ENCODE peak calls at places on chromosomes 5 and 9, in ten cellular contexts. P is endodermal cell, C is fibroblast of lung, K is ovary, D is spleen, N is neural progenitor cell, W is transverse colon, M is uterus, L is upper lobe of right lung, E is heart right ventricle. I is an unnamed sample. For H3K4me1, the result is how much of the 10 kb centered on the place peaks cover.

GRCh38 chr9:135590486-135591079 is 29.0 kb downstream of the PAEP start:
- DNase-seq in E (no peak), N (no peak), K (no peak), P (no peak), L (no peak), C (no peak), D (peak), W (no peak), M (no peak), I (peak)

GRCh38 chr5:132099073-132099748 is 25.6 kb downstream of the CSF2 start:
- DNase-seq in L (no peak), K (no peak), P (peak), E (no peak), N (no peak), C (no peak), M (no peak), W (no peak), D (no peak), I (no peak)

GRCh38 chr9:126411225-126411947 is 84.8 kb downstream of the MVB12B start:
- DNase-seq in N (no peak), C (peak), K (no peak), P (no peak), M (no peak), E (no peak), D (peak), L (no peak), W (no peak), I (no peak)

GRCh38 chr5:80186634-80187033 is 69.2 kb downstream of the SERINC5 start:
- DNase-seq in D (no peak), N (no peak), P (no peak), E (no peak), L (peak), W (peak), C (no peak), M (no peak), K (no peak), I (no peak)

GRCh38 chr9:136312436-136312835 is 8.5 kb upstream of the CCDC187 start:
- DNase-seq in K (peak), P (no peak), C (peak), W (peak), N (peak), L (no peak), D (no peak), M (peak), E (peak), I (no peak)

GRCh38 chr5:140261403-140262171 is 41.3 kb downstream of the PFDN1 start:
- DNase-seq in C (peak), N (no peak), L (peak), E (peak), D (no peak), P (no peak), M (peak), W (peak), K (peak), I (peak)

GRCh38 chr9:122951056-122951455 is 10.2 kb downstream of the RABGAP1 start:
- DNase-seq in M (no peak), K (no peak), L (no peak), E (no peak), N (no peak), C (no peak), P (no peak), D (no peak), W (no peak), I (no peak)

GRCh38 chr5:115859378-115859777 is 17.6 kb downstream of the AP3S1 start:
- DNase-seq in K (no peak), C (peak), P (no peak), L (no peak), E (no peak), W (no peak), D (no peak), N (no peak), M (no peak), I (no peak)

GRCh38 chr9:121842612-121842978 is 191.2 kb downstream of the DAB2IP start:
- DNase-seq in K (no peak), E (no peak), P (no peak), N (no peak), L (no peak), M (no peak), C (peak), W (no peak), D (no peak), I (no peak)

GRCh38 chr5:180784497-180785097 is 18.0 kb downstream of the MGAT1 start:
- DNase-seq in W (peak), N (peak), P (peak), K (peak), L (peak), C (peak), D (peak), E (peak), M (peak), I (peak)

GRCh38 chr9:14214693-14215092 is 99.2 kb downstream of the NFIB start:
- DNase-seq in K (no peak), C (no peak), L (no peak), N (no peak), D (no peak), P (no peak), E (no peak), W (no peak), M (no peak), I (no peak)

GRCh38 chr5:41908374-41909079 is 4.4 kb downstream of the RIMOC1 start:
- DNase-seq in K (no peak), L (no peak), W (no peak), M (no peak), C (peak), N (no peak), E (no peak), D (no peak), P (no peak), I (no peak)

GRCh38 chr5:15452780-15453179 is 47.2 kb upstream of the FBXL7 start:
- DNase-seq in P (no peak), M (no peak), W (no peak), L (no peak), K (no peak), C (peak), E (no peak), N (no peak), D (no peak), I (no peak)

GRCh38 chr5:121288781-121289180 is 562.9 kb upstream of the FTMT start:
- DNase-seq in L (no peak), C (no peak), W (no peak), K (no peak), D (no peak), E (no peak), P (no peak), M (no peak), N (no peak), I (no peak)

GRCh38 chr9:137836151-137836830 is 41.3 kb upstream of the CACNA1B start:
- DNase-seq in C (no peak), W (no peak), N (no peak), K (no peak), L (no peak), E (no peak), P (no peak), M (no peak), D (no peak), I (no peak)

GRCh38 chr9:115997923-115998322 is 155.7 kb upstream of the PAPPA start:
- DNase-seq in W (no peak), D (no peak), C (peak), E (no peak), P (no peak), M (peak), N (no peak), L (no peak), K (no peak), I (no peak)

GRCh38 chr9:84212224-84212623 is 128.3 kb downstream of the SLC28A3 start:
- DNase-seq in P (no peak), E (no peak), N (no peak), L (no peak), C (no peak), K (no peak), D (no peak), W (no peak), M (no peak), I (no peak)

GRCh38 chr9:110452227-110452801 is 114.7 kb upstream of the TXNDC8 start:
- DNase-seq in W (no peak), M (no peak), K (no peak), C (no peak), N (peak), E (no peak), P (no peak), L (no peak), D (no peak), I (no peak)

GRCh38 chr9:25742241-25742640 is 64.0 kb upstream of the TUSC1 start:
- DNase-seq in D (no peak), K (no peak), P (no peak), C (no peak), E (no peak), N (peak), W (no peak), M (no peak), L (no peak), I (no peak)

GRCh38 chr9:137042751-137043727 is 2.9 kb downstream of the NPDC1 start:
- DNase-seq in L (no peak), K (no peak), M (no peak), N (no peak), P (no peak), W (no peak), E (peak), C (no peak), D (no peak), I (no peak)

GRCh38 chr9:3875371-3876132 is 349.8 kb upstream of the RFX3 start:
- DNase-seq in N (no peak), M (no peak), E (no peak), K (no peak), D (no peak), C (peak), L (no peak), P (no peak), W (no peak), I (no peak)

GRCh38 chr5:131521252-131521651 is 113.8 kb downstream of the RAPGEF6 start:
- DNase-seq in D (no peak), K (no peak), C (peak), W (no peak), L (no peak), P (no peak), N (no peak), E (no peak), M (no peak), I (no peak)

GRCh38 chr5:15008911-15009310 is 137.3 kb upstream of the ANKH start:
- DNase-seq in C (peak), P (no peak), K (peak), E (no peak), D (no peak), N (no peak), W (no peak), M (no peak), L (no peak), I (no peak)

GRCh38 chr5:139287890-139288635 is 5.5 kb upstream of the MATR3 start:
- DNase-seq in P (no peak), N (no peak), E (no peak), K (no peak), D (no peak), M (no peak), C (no peak), L (no peak), W (no peak), I (no peak)

GRCh38 chr5:39599721-39600431 is 175.1 kb upstream of the DAB2 start:
- DNase-seq in D (no peak), W (no peak), L (no peak), P (no peak), C (peak), N (peak), E (no peak), M (no peak), K (no peak), I (no peak)

GRCh38 chr5:41722359-41722950 is 147.8 kb downstream of the OXCT1 start:
- DNase-seq in K (no peak), W (no peak), C (peak), E (no peak), N (no peak), L (no peak), P (peak), M (no peak), D (no peak), I (no peak)

GRCh38 chr5:146327471-146327870 is 11.2 kb upstream of the POU4F3 start:
- DNase-seq in D (no peak), N (no peak), W (no peak), M (no peak), C (no peak), K (no peak), P (no peak), L (no peak), E (no peak), I (no peak)

GRCh38 chr9:6441269-6441668 is 28.3 kb downstream of the UHRF2 start:
- DNase-seq in M (no peak), N (no peak), W (no peak), P (no peak), L (no peak), C (peak), E (no peak), K (no peak), D (no peak), I (no peak)
- H3K4me1 ChIP-seq in M (under half), N (under half), W (under half), P (under half), L (under half), C (under half), E (under half), K (under half), D (half or more), I (under half)

DNA sequence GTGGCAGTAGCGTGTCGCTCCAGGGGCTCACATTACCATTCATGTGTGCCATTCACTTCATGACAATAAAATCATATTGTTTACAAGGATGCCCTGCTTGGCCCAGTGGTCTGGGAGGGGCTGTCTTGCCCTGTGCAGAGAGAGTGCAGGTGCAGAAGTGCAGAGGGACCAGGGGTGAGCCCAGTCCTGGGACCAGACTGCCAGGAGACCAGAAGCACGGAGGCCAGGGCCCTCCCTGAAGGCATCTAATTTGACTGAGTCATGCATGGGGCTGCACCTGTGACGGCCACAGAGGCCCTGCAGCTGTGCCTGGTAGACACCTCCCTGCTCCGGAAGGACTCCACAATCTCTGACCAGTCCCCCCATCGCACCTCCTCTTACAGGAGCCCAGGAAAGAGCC is 164.4 kb upstream of the FOXD4L5 start:
- DNase-seq in N (no peak), L (peak), K (no peak), W (no peak), P (no peak), M (no peak), C (no peak), D (peak), E (no peak), I (peak)
- TF ChIP-seq CTCF in N (no peak), L (no peak), K (no peak), W (no peak), P (no peak), M (no peak), C (no peak), D (no peak), E (no peak), I (no peak)

DNA sequence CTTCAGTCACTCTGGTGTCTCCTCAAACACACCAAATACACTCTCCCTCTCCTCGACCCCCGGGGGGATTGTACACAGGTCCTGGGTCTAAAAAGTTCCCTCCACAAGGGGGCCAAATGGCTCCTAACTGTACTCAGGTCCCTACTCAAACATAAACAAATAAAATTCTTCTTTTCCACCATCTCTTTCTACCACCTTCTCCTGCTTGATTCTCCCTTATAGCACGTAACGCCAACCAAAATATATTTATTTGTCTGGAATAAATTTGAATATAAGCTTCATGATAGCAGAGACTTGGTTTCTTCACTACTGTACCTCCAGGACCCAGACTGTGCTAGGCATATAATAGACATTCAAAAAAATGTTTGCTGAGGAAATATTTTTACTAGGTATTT is 21.4 kb downstream of the ZNF608 start:
- DNase-seq in C (no peak), W (no peak), N (no peak), D (no peak), P (peak), K (no peak), E (no peak), M (no peak), L (no peak), I (no peak)
- H3K4me3 ChIP-seq in C (no peak), W (no peak), N (no peak), D (no peak), P (no peak), K (no peak), E (no peak), M (no peak), L (no peak), I (no peak)

GRCh38 chr5:142819292-142819691 is 49.1 kb downstream of the ARHGAP26 start:
- DNase-seq in D (no peak), P (no peak), W (peak), E (no peak), C (no peak), M (no peak), K (no peak), N (no peak), L (no peak), I (no peak)

GRCh38 chr5:142817961-142818431 is 47.8 kb downstream of the ARHGAP26 start:
- DNase-seq in W (peak), C (no peak), D (no peak), N (no peak), M (no peak), K (no peak), L (peak), P (no peak), E (no peak), I (no peak)

GRCh38 chr5:142816577-142816976 is 46.4 kb downstream of the ARHGAP26 start:
- DNase-seq in M (no peak), P (no peak), K (no peak), E (peak), N (no peak), W (peak), D (no peak), L (peak), C (peak), I (peak)

GRCh38 chr5:142815469-142815868 is 45.3 kb downstream of the ARHGAP26 start:
- DNase-seq in N (no peak), K (no peak), C (no peak), P (no peak), D (no peak), M (no peak), L (no peak), E (no peak), W (no peak), I (no peak)

DNA sequence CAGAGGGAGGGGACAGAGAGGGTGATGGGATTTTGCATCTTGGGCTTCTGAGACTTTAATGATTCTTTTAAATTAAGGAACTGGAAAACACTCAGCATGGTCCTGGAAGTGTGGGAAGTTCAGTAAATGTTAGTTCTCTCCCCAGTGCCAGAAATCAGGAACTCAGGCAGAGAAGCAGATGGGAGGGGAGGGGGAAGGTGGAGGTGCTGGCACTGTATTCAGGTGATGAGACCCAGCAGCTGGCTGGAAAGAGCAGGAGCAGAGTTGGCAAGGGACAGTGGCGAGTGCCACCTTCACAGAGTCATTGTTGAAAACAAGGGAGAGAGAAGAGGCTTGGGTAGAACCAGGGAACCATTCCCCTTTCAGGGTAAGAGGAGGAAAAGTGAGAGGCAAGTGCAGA is 46.9 kb downstream of the ARHGAP26 start:
- DNase-seq in P (no peak), L (no peak), D (no peak), E (no peak), M (no peak), W (no peak), C (no peak), K (no peak), N (no peak), I (no peak)
- H3K4me1 ChIP-seq in P (under half), L (under half), D (half or more), E (half or more), M (under half), W (half or more), C (under half), K (under half), N (under half), I (under half)

GRCh38 chr5:31393126-31393525 is 138.8 kb downstream of the DROSHA start:
- DNase-seq in M (no peak), K (no peak), P (no peak), N (no peak), W (no peak), D (no peak), L (no peak), E (no peak), C (no peak), I (no peak)

GRCh38 chr5:31392061-31392460 is 139.8 kb downstream of the DROSHA start:
- DNase-seq in D (no peak), P (no peak), C (no peak), M (no peak), K (no peak), N (no peak), W (no peak), E (no peak), L (no peak), I (no peak)

GRCh38 chr5:31401691-31402090 is 130.2 kb downstream of the DROSHA start:
- DNase-seq in L (no peak), W (no peak), N (no peak), K (no peak), P (no peak), C (no peak), D (no peak), E (no peak), M (no peak), I (no peak)

GRCh38 chr5:31396611-31397295 is 135.1 kb downstream of the DROSHA start:
- DNase-seq in E (no peak), L (no peak), D (no peak), K (no peak), W (no peak), P (no peak), M (no peak), C (no peak), N (no peak), I (no peak)

GRCh38 chr5:31397926-31398557 is 133.9 kb downstream of the DROSHA start:
- DNase-seq in N (no peak), W (no peak), P (no peak), D (no peak), M (no peak), K (no peak), C (peak), E (no peak), L (no peak), I (no peak)
- TF ChIP-seq CTCF in N (no peak), W (no peak), P (no peak), D (no peak), M (no peak), K (no peak), C (no peak), E (no peak), L (no peak), I (no peak)

GRCh38 chr5:1887400-1888360 is 5.0 kb upstream of the IRX4 start:
- DNase-seq in C (no peak), E (no peak), P (peak), M (no peak), L (no peak), K (no peak), W (no peak), N (peak), D (peak), I (no peak)
- H3K4me3 ChIP-seq in C (no peak), E (peak), P (peak), M (no peak), L (no peak), K (no peak), W (no peak), N (peak), D (no peak), I (no peak)

DNA sequence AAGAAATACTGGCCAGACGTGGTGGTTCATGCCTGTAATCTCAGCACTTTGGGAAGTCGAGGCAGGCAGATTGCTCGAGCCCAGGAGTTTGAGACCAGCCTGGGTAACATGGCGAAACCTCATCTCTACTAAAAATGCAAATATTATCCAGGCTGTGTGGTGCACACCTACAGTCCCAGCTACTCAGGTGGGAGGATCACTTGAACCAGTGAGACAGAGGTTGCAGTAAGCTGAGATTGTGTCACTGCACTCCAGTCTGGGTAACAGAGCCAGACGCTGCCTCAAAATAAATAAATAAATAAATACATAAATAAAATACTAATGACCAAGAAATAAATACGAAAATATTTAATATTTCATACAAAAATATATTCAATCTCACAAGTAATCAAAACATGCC is 18.8 kb downstream of the KLF9 start:
- DNase-seq in L (no peak), C (no peak), N (no peak), E (no peak), P (no peak), M (no peak), W (no peak), K (peak), D (no peak), I (no peak)
- H3K4me1 ChIP-seq in L (half or more), C (under half), N (under half), E (half or more), P (under half), M (under half), W (half or more), K (under half), D (half or more), I (half or more)

DNA sequence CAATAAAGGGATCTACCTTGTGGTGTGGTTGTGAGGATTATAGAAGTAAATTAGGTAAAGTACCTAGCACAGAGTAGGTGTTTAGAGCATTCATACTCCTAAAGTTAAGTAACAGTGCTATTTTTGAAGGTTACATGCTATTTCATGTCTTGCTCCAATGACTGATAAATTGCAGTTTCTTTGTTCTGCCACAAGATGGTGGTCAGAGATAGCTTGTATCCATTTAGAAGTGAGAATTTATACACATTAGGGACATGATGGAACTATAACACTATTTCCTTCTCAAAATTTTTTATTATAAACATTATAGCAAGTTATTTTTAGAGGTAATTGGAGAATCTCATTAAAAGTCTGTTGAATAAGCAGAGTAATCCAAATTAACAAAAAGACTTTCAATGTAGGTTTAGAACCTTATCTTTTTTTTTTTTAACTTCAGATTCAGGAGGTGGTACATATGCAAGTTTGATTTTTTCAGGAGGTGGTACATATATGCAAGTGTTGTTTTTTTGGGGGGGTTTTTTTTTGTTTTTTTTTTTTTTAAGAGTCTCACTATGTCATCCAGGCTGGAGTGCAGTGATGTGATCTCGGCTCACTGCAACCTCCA is 17.1 kb downstream of the MTREX start:
- DNase-seq in L (no peak), N (peak), M (no peak), E (no peak), C (peak), D (no peak), W (no peak), P (no peak), K (no peak), I (no peak)
- TF ChIP-seq CTCF in L (peak), N (peak), M (peak), E (peak), C (peak), D (no peak), W (peak), P (peak), K (peak), I (peak)

I was measured in tibial artery.